ENCODE peak calls at places on chromosomes 11 and 22, in eight cellular contexts. F, N, V, J, E, I, G and P are unnamed samples.

GRCh38 chr11:116913000-116913399 is 75.6 kb upstream of the APOA1 start:
- DNase-seq in F (no peak), N (no peak), V (no peak), J (no peak), E (no peak), I (no peak), G (peak), P (no peak)

GRCh38 chr11:101866619-101867491 is 48.0 kb upstream of the CEP126 start:
- DNase-seq in F (no peak), N (no peak), V (no peak), J (no peak), E (no peak), I (no peak), G (no peak), P (peak)

GRCh38 chr11:116644948-116645305 is 127.9 kb downstream of the BUD13 start:
- DNase-seq in F (no peak), N (no peak), V (no peak), J (no peak), E (no peak), I (no peak), G (no peak), P (no peak)

GRCh38 chr11:121418625-121419114 is 33.4 kb upstream of the SORL1 start:
- DNase-seq in F (no peak), N (no peak), V (no peak), J (peak), E (peak), I (no peak), G (no peak), P (no peak)

GRCh38 chr11:120682026-120682649 is 170.6 kb downstream of the GRIK4 start:
- DNase-seq in F (no peak), N (no peak), V (no peak), J (no peak), E (no peak), I (peak), G (no peak), P (no peak)

GRCh38 chr11:7575841-7576451 is 62.1 kb downstream of the PPFIBP2 start:
- DNase-seq in F (no peak), N (no peak), V (peak), J (no peak), E (no peak), I (no peak), G (no peak), P (no peak)

GRCh38 chr22:22465094-22465602 is 43.4 kb downstream of the ZNF280B start:
- DNase-seq in F (no peak), N (no peak), V (no peak), J (no peak), E (no peak), I (no peak), G (no peak), P (no peak)

GRCh38 chr22:42906605-42907338 is 49.7 kb upstream of the ARFGAP3 start:
- DNase-seq in F (no peak), N (no peak), V (no peak), J (no peak), E (no peak), I (no peak), G (no peak), P (no peak)

GRCh38 chr11:73998846-73999575 is 9.9 kb downstream of the UCP3 start:
- DNase-seq in F (no peak), N (no peak), V (no peak), J (no peak), E (no peak), I (no peak), G (no peak), P (no peak)

GRCh38 chr11:131918663-131919062 is 548.2 kb downstream of the NTM start:
- DNase-seq in F (no peak), N (no peak), V (no peak), J (no peak), E (no peak), I (no peak), G (no peak), P (no peak)

GRCh38 chr11:86687083-86687799 is 14.8 kb upstream of the ME3 start:
- DNase-seq in F (no peak), N (no peak), V (no peak), J (no peak), E (no peak), I (no peak), G (no peak), P (no peak)

GRCh38 chr22:26479043-26479791 is 4.4 kb downstream of the HPS4 start:
- DNase-seq in F (no peak), N (no peak), V (no peak), J (no peak), E (no peak), I (peak), G (no peak), P (peak)

GRCh38 chr11:63920126-63920869 is 3.3 kb upstream of the RCOR2 start:
- DNase-seq in F (no peak), N (no peak), V (no peak), J (no peak), E (no peak), I (no peak), G (no peak), P (no peak)

GRCh38 chr11:75105462-75105925 is 8.8 kb upstream of the OR2AT4 start:
- DNase-seq in F (no peak), N (no peak), V (no peak), J (no peak), E (no peak), I (no peak), G (no peak), P (no peak)

GRCh38 chr22:25067851-25068421 is 115.4 kb downstream of the KIAA1671 start:
- DNase-seq in F (no peak), N (peak), V (no peak), J (peak), E (peak), I (no peak), G (no peak), P (no peak)

GRCh38 chr11:84673753-84674152 is 953.4 kb downstream of the DLG2 start:
- DNase-seq in F (no peak), N (no peak), V (no peak), J (no peak), E (no peak), I (peak), G (no peak), P (peak)

GRCh38 chr11:122069946-122070345 is 46.1 kb downstream of the BLID start:
- DNase-seq in F (peak), N (no peak), V (no peak), J (no peak), E (no peak), I (peak), G (no peak), P (peak)

GRCh38 chr22:47154621-47155081 is 392.2 kb downstream of the TBC1D22A start:
- DNase-seq in F (no peak), N (no peak), V (no peak), J (no peak), E (no peak), I (no peak), G (peak), P (no peak)

GRCh38 chr11:34065505-34066203 is 14.1 kb downstream of the CAPRIN1 start:
- DNase-seq in F (no peak), N (no peak), V (no peak), J (peak), E (no peak), I (no peak), G (no peak), P (no peak)

GRCh38 chr11:61870429-61871039 is 20.8 kb downstream of the FADS3 start:
- DNase-seq in F (no peak), N (no peak), V (no peak), J (no peak), E (no peak), I (no peak), G (no peak), P (no peak)

GRCh38 chr22:22545084-22545483 is 14.0 kb downstream of the PRAME start:
- DNase-seq in F (no peak), N (no peak), V (no peak), J (no peak), E (no peak), I (no peak), G (no peak), P (no peak)

GRCh38 chr11:125514336-125515101 is 18.5 kb upstream of the FEZ1 start:
- DNase-seq in F (no peak), N (no peak), V (peak), J (peak), E (peak), I (no peak), G (no peak), P (no peak)

GRCh38 chr22:37525073-37525745 is 6.0 kb upstream of the CARD10 start:
- DNase-seq in F (no peak), N (no peak), V (no peak), J (no peak), E (no peak), I (no peak), G (peak), P (no peak)

GRCh38 chr11:82960000-82960778 is 58.7 kb downstream of the DDIAS start:
- DNase-seq in F (no peak), N (no peak), V (no peak), J (peak), E (no peak), I (no peak), G (no peak), P (no peak)

GRCh38 chr11:32188785-32189184 is 97.9 kb downstream of the RCN1 start:
- DNase-seq in F (no peak), N (no peak), V (no peak), J (no peak), E (no peak), I (no peak), G (no peak), P (no peak)

GRCh38 chr22:40928657-40929056 is 22.5 kb upstream of the RBX1 start:
- DNase-seq in F (no peak), N (no peak), V (no peak), J (no peak), E (no peak), I (no peak), G (no peak), P (no peak)

GRCh38 chr11:129910360-129910759 is 15.0 kb upstream of the NFRKB start:
- DNase-seq in F (no peak), N (no peak), V (no peak), J (no peak), E (no peak), I (no peak), G (no peak), P (no peak)

GRCh38 chr11:3000032-3000961 is 8.2 kb upstream of the NAP1L4 start:
- DNase-seq in F (peak), N (no peak), V (no peak), J (no peak), E (no peak), I (peak), G (no peak), P (peak)

GRCh38 chr22:44726439-44726838 is 24.4 kb downstream of the PRR5 start:
- DNase-seq in F (no peak), N (no peak), V (no peak), J (no peak), E (no peak), I (no peak), G (no peak), P (no peak)

GRCh38 chr11:102226702-102227101 is 90.6 kb upstream of the BIRC3 start:
- DNase-seq in F (no peak), N (no peak), V (no peak), J (no peak), E (no peak), I (no peak), G (no peak), P (no peak)

GRCh38 chr11:115286614-115287013 is 217.6 kb downstream of the CADM1 start:
- DNase-seq in F (no peak), N (no peak), V (no peak), J (no peak), E (no peak), I (peak), G (no peak), P (no peak)

GRCh38 chr11:26599421-26599820 is 27.4 kb upstream of the MUC15 start:
- DNase-seq in F (peak), N (no peak), V (no peak), J (no peak), E (no peak), I (no peak), G (no peak), P (peak)

GRCh38 chr22:22060200-22061084 is 77.9 kb upstream of the TOP3B start:
- DNase-seq in F (peak), N (peak), V (peak), J (peak), E (no peak), I (no peak), G (no peak), P (no peak)

GRCh38 chr11:111329306-111330204 is 31.2 kb downstream of the POU2AF3 start:
- DNase-seq in F (no peak), N (no peak), V (no peak), J (no peak), E (no peak), I (no peak), G (no peak), P (no peak)

GRCh38 chr11:128686745-128687177 is 7.1 kb upstream of the FLI1 start:
- DNase-seq in F (no peak), N (peak), V (peak), J (peak), E (no peak), I (peak), G (no peak), P (no peak)

GRCh38 chr11:76791861-76792260 is 8.7 kb downstream of the TSKU start:
- DNase-seq in F (peak), N (no peak), V (no peak), J (no peak), E (no peak), I (no peak), G (no peak), P (no peak)